ENCODE peak calls at places on chromosomes 11 and 22, in ten cellular contexts. A is brain microvascular endothelial cell, T is A549, Z is endothelial cell, C is fibroblast of mammary gland, X is IMR-90, K is DND-41, U is WTC11, J is astrocyte of the spinal cord, I is lower lobe of right lung. H is an unnamed sample.

GRCh38 chr11:117823294-117823940 is 1.1 kb downstream of the FXYD2 start:
- DNase-seq in J (no peak), K (peak; percentile 88), C (no peak), Z (no peak), X (no peak), U (peak; percentile 15), T (no peak), A (peak; percentile 27), I (no peak), H (no peak)

GRCh38 chr11:86802601-86803051 is 2.3 kb downstream of the PRSS23 start:
- DNase-seq in A (no peak), K (no peak), C (peak; percentile 56), T (peak; percentile 62), X (peak; percentile 57), Z (peak; percentile 21), I (no peak), J (peak; percentile 71), U (peak; percentile 25), H (no peak)

GRCh38 chr22:50671641-50672040 is 982 bp upstream of the SHANK3 start:
- DNase-seq in T (no peak), J (no peak), Z (no peak), C (no peak), U (no peak), X (no peak), K (no peak), I (no peak), A (peak; percentile 31), H (no peak)

GRCh38 chr11:121711236-121711635 is 258.5 kb upstream of the SORL1-AS1 start:
- DNase-seq in C (no peak), T (no peak), J (no peak), X (peak; percentile 17), I (no peak), Z (no peak), U (no peak), K (no peak), A (no peak), H (no peak)

GRCh38 chr22:39092111-39092867 is 4.8 kb upstream of the APOBEC3H start:
- DNase-seq in J (no peak), C (no peak), U (no peak), Z (no peak), A (no peak), T (no peak), X (no peak), I (peak; percentile 6), K (no peak), H (no peak)

GRCh38 chr22:22071455-22071854 is 88.9 kb upstream of the TOP3B start:
- DNase-seq in U (no peak), X (no peak), T (no peak), Z (no peak), I (no peak), A (no peak), C (no peak), J (no peak), K (no peak), H (peak; percentile 90)

GRCh38 chr11:68074584-68075352 is 35.9 kb downstream of the TCIRG1 start:
- DNase-seq in Z (no peak), C (no peak), I (no peak), J (no peak), U (no peak), K (no peak), T (no peak), X (no peak), A (no peak), H (no peak)

GRCh38 chr11:41459602-41460405 is at the start of gene LRRC4C:
- DNase-seq in C (no peak), T (no peak), I (no peak), X (no peak), Z (no peak), J (no peak), U (no peak), K (no peak), A (no peak), H (no peak)

GRCh38 chr22:36369922-36370781 is 17.6 kb downstream of the MYH9 start:
- DNase-seq in I (peak; percentile 82), J (peak; percentile 40), T (no peak), K (no peak), Z (no peak), U (no peak), A (no peak), C (peak; percentile 48), X (peak; percentile 41), H (no peak)

GRCh38 chr11:64148917-64149617 is 16.8 kb downstream of the MACROD1 start:
- DNase-seq in I (no peak), X (no peak), C (no peak), U (no peak), K (no peak), T (no peak), A (no peak), Z (no peak), J (no peak), H (no peak)

GRCh38 chr11:18329196-18329870 is 7.0 kb downstream of the GTF2H1 start:
- DNase-seq in K (no peak), I (no peak), Z (no peak), X (no peak), U (no peak), A (no peak), C (no peak), T (no peak), J (no peak), H (no peak)

GRCh38 chr11:123616505-123617198 is 37.8 kb downstream of the SCN3B start:
- DNase-seq in I (no peak), C (peak; percentile 75), U (no peak), T (no peak), A (no peak), Z (no peak), J (peak; percentile 37), K (no peak), X (peak; percentile 86), H (no peak)

GRCh38 chr11:84146826-84147225 is 860.7 kb upstream of the CCDC90B start:
- DNase-seq in A (no peak), X (no peak), K (no peak), J (no peak), I (no peak), T (no peak), C (no peak), Z (no peak), U (no peak), H (no peak)

GRCh38 chr22:25452116-25452700 is 112.3 kb upstream of the GRK3 start:
- DNase-seq in C (peak; percentile 15), X (peak; percentile 37), K (no peak), J (no peak), A (no peak), T (no peak), Z (no peak), I (no peak), U (no peak), H (no peak)

GRCh38 chr11:128022007-128022368 is 565.4 kb downstream of the ETS1 start:
- DNase-seq in I (no peak), K (no peak), X (peak; percentile 81), J (peak; percentile 61), A (peak; percentile 48), T (no peak), C (peak; percentile 68), U (no peak), Z (no peak), H (peak; percentile 81)

DNA sequence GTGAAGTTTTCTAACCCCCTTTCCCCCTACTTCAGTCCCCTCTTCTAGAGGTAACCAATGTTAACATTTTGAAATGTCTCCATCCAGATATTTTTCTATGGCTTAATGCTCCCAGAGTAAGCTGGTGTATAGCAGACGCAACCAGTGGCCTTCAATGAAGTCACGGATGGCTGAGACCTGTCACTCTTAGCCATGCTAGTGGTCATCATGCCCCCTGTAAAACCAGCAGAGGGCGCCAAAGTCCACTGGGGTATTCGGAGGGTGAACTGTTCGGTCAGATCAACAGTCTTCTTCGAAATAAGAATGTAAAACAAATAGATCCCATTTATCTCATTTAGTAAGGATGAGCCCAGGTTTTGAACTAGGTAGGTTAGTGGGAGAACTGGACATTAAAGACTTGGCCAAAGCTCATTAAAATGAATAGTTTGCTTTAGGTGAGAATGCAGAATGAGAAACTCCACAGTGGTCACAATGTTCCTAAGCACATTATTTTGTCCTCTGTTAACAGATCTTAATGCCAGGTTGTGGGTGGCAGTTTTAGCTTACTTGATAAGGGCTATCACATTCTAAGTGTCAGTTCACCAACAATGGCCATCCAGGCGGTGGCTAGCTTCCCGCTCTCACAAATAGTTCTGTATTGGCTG is 8.6 kb upstream of the MMP8 start:
- DNase-seq in T (peak; percentile 38), K (peak; percentile 37), C (peak; percentile 54), I (peak; percentile 68), X (peak; percentile 47), Z (peak; percentile 86), J (peak; percentile 39), U (peak; percentile 86), A (peak; percentile 53), H (no peak)
- TF ChIP-seq CTCF in T (peak; percentile 75), K (peak; percentile 82), C (peak; percentile 91), I (peak; percentile 76), X (peak; percentile 71), Z (peak; percentile 87), J (peak; percentile 77), U (peak; percentile 84), A (peak; percentile 92), H (peak; percentile 15)

GRCh38 chr11:60561254-60561653 is 46.1 kb downstream of the MS4A13 start:
- DNase-seq in I (no peak), U (no peak), X (no peak), A (no peak), K (no peak), J (no peak), C (no peak), T (no peak), Z (no peak), H (no peak)

GRCh38 chr11:60570970-60571369 is 55.8 kb downstream of the MS4A13 start:
- DNase-seq in Z (no peak), J (no peak), C (no peak), T (no peak), A (no peak), I (no peak), K (no peak), X (no peak), U (no peak), H (no peak)

GRCh38 chr11:60563553-60564235 is 48.5 kb downstream of the MS4A13 start:
- DNase-seq in K (peak; percentile 82), J (no peak), U (peak; percentile 29), Z (no peak), A (no peak), C (peak; percentile 1), I (no peak), X (no peak), T (no peak), H (no peak)

GRCh38 chr11:60566773-60567172 is 51.6 kb downstream of the MS4A13 start:
- DNase-seq in K (no peak), I (no peak), A (no peak), Z (no peak), C (no peak), U (no peak), X (no peak), T (no peak), J (no peak), H (no peak)
- TF ChIP-seq CTCF in K (no peak), I (no peak), A (no peak), Z (no peak), C (no peak), U (no peak), X (no peak), T (no peak), J (no peak), H (no peak)

GRCh38 chr11:47642099-47642855 is at the start of gene MTCH2:
- DNase-seq in U (peak; percentile 93), C (peak; percentile 96), A (peak; percentile 94), Z (peak; percentile 95), T (peak; percentile 96), J (peak; percentile 99), I (peak; percentile 95), X (peak; percentile 97), K (peak; percentile 97), H (peak; percentile 99)
- TF ChIP-seq CTCF in U (no peak), C (no peak), A (peak; percentile 29), Z (no peak), T (peak; percentile 28), J (peak; percentile 19), I (peak; percentile 49), X (peak; percentile 34), K (peak; percentile 29), H (peak; percentile 39)

GRCh38 chr11:77473801-77474508 is at the start of gene PAK1:
- DNase-seq in K (peak; percentile 75), C (peak; percentile 87), J (peak; percentile 76), Z (peak; percentile 83), A (peak; percentile 63), I (peak; percentile 93), U (peak; percentile 95), T (peak; percentile 81), X (peak; percentile 86), H (peak; percentile 94)
- TF ChIP-seq CTCF in K (peak; percentile 43), C (no peak), J (no peak), Z (no peak), A (peak; percentile 50), I (peak; percentile 11), U (no peak), T (peak; percentile 23), X (peak; percentile 24), H (peak; percentile 35)

H was measured in esophagus muscularis mucosa.